ENCODE peak calls at places on chromosomes 16 and 17, in seven cellular contexts. Y is dorsolateral prefrontal cortex, F is HCT116, C is PC-9, M is AG04450, G is left ventricle myocardium inferior, D is cardiac muscle cell. X is an unnamed sample.

GRCh38 chr16:30183236-30183960 is at the start of gene CORO1A:
- DNase-seq in Y (peak; percentile 89), F (no peak), C (peak; percentile 61), M (peak; percentile 18), G (peak; percentile 86), D (peak; percentile 78), X (peak; percentile 49)

GRCh38 chr16:85810097-85810741 is 10.7 kb downstream of the COX4I1 start:
- DNase-seq in Y (no peak), F (no peak), C (no peak), M (no peak), G (no peak), D (no peak), X (no peak)

GRCh38 chr16:3726021-3726687 is 8.8 kb upstream of the TRAP1 start:
- DNase-seq in Y (no peak), F (no peak), C (no peak), M (no peak), G (no peak), D (no peak), X (no peak)

GRCh38 chr17:45273551-45273957 is 11.7 kb upstream of the SPATA32 start:
- DNase-seq in Y (no peak), F (no peak), C (no peak), M (no peak), G (no peak), D (no peak), X (no peak)

GRCh38 chr16:65745-66144 is 6.7 kb downstream of the RHBDF1 start:
- DNase-seq in Y (peak; percentile 88), F (peak; percentile 21), C (peak; percentile 52), M (no peak), G (peak; percentile 85), D (peak; percentile 82), X (peak; percentile 40)

GRCh38 chr16:15704545-15704987 is 54.5 kb downstream of the NDE1 start:
- DNase-seq in Y (peak; percentile 89), F (peak; percentile 39), C (no peak), M (peak; percentile 32), G (peak; percentile 69), D (peak; percentile 82), X (peak; percentile 9)

GRCh38 chr17:4584125-4584834 is at the start of gene SMTNL2:
- DNase-seq in Y (no peak), F (no peak), C (no peak), M (no peak), G (peak; percentile 80), D (peak; percentile 32), X (no peak)

GRCh38 chr17:33671493-33671892 is 378.4 kb upstream of the ASIC2 start:
- DNase-seq in Y (no peak), F (no peak), C (no peak), M (no peak), G (no peak), D (no peak), X (no peak)

GRCh38 chr17:73142763-73143395 is 21.9 kb upstream of the SSTR2 start:
- DNase-seq in Y (no peak), F (no peak), C (no peak), M (no peak), G (no peak), D (peak; percentile 57), X (no peak)

GRCh38 chr16:2977440-2977839 is 2.8 kb downstream of the PKMYT1 start:
- DNase-seq in Y (no peak), F (no peak), C (no peak), M (no peak), G (no peak), D (no peak), X (no peak)

GRCh38 chr16:57663917-57664661 is 4.0 kb upstream of the ADGRG3 start:
- DNase-seq in Y (no peak), F (no peak), C (no peak), M (no peak), G (no peak), D (no peak), X (no peak)

GRCh38 chr17:557371-557770 is 157.3 kb downstream of the VPS53 start:
- DNase-seq in Y (no peak), F (no peak), C (no peak), M (peak; percentile 10), G (no peak), D (no peak), X (peak; percentile 8)

GRCh38 chr17:44385287-44386181 is 3.9 kb downstream of the ITGA2B start:
- DNase-seq in Y (peak; percentile 58), F (peak; percentile 61), C (peak; percentile 57), M (peak; percentile 13), G (peak; percentile 83), D (peak; percentile 82), X (peak; percentile 9)

GRCh38 chr17:66337866-66338472 is 35.6 kb downstream of the PRKCA start:
- DNase-seq in Y (no peak), F (no peak), C (no peak), M (no peak), G (no peak), D (no peak), X (no peak)

GRCh38 chr16:9092282-9092962 is 978 bp downstream of the HAPSTR1 start:
- DNase-seq in Y (no peak), F (no peak), C (no peak), M (no peak), G (peak; percentile 63), D (no peak), X (no peak)

GRCh38 chr16:17070882-17071592 is 399.7 kb downstream of the XYLT1 start:
- DNase-seq in Y (peak; percentile 66), F (no peak), C (no peak), M (no peak), G (no peak), D (no peak), X (peak; percentile 87)

GRCh38 chr17:38564254-38564605 is 41.5 kb downstream of the SRCIN1 start:
- DNase-seq in Y (no peak), F (no peak), C (no peak), M (no peak), G (no peak), D (no peak), X (no peak)

GRCh38 chr17:60602385-60602742 is 2.4 kb downstream of the PPM1D start:
- DNase-seq in Y (no peak), F (no peak), C (no peak), M (no peak), G (no peak), D (peak; percentile 19), X (no peak)

GRCh38 chr17:27578718-27579085 is 52.3 kb upstream of the LGALS9 start:
- DNase-seq in Y (no peak), F (no peak), C (no peak), M (no peak), G (no peak), D (peak; percentile 49), X (no peak)

GRCh38 chr16:88456356-88457292 is 3.5 kb downstream of the ZFPM1 start:
- DNase-seq in Y (no peak), F (no peak), C (no peak), M (no peak), G (no peak), D (no peak), X (no peak)

GRCh38 chr17:16250635-16251034 is 33.6 kb downstream of the PIGL start:
- DNase-seq in Y (no peak), F (no peak), C (no peak), M (no peak), G (no peak), D (peak; percentile 63), X (no peak)

GRCh38 chr17:16255481-16255901 is 38.5 kb downstream of the PIGL start:
- DNase-seq in Y (peak; percentile 51), F (no peak), C (no peak), M (no peak), G (peak; percentile 59), D (peak; percentile 84), X (no peak)

GRCh38 chr17:16251556-16251955 is 34.5 kb downstream of the PIGL start:
- DNase-seq in Y (no peak), F (no peak), C (no peak), M (no peak), G (no peak), D (no peak), X (no peak)

GRCh38 chr17:16247589-16247984 is 30.6 kb downstream of the PIGL start:
- DNase-seq in Y (no peak), F (no peak), C (no peak), M (no peak), G (no peak), D (no peak), X (no peak)

GRCh38 chr17:16251043-16251442 is 34.0 kb downstream of the PIGL start:
- DNase-seq in Y (no peak), F (no peak), C (no peak), M (no peak), G (no peak), D (no peak), X (no peak)
- H3K27ac ChIP-seq in Y (no peak overlapping the region), F (no peak overlapping the region), C (peak overlapping the region; percentile 42), M (no peak overlapping the region), G (no peak overlapping the region), D (peak overlapping the region; percentile 39), X (no peak overlapping the region)

DNA sequence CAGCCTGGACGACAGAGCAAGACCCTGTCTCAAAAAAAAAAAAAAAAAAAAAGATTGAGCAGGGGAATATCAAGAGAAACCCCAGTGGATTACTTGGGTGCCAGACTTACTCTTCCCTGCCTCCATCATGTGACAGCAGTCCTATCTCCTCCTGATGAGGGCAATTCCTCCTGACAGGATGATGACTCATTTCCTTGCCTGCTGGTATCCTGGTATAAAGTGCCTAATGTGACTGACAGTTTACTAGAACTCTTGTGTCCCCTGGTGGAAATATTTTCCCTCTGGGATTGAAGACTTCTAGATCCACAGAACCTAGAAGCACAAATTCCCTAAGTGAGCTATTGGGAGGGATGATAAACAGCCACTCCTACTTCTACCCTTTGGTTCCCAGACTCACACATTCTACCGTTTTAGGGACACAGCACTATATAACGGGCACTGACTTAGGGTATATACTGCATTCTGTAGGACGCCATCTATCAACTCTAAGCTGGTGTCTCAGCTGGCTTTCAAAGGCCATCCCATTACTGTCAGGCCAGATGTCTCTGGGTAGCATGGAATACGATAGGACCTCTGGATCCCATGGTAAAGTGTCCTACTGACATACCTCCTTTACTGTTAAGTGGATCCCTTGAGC is 114.6 kb upstream of the MED13 start:
- DNase-seq in Y (no peak), F (peak; percentile 88), C (peak; percentile 83), M (no peak), G (no peak), D (peak; percentile 43), X (peak; percentile 91)
- H3K27ac ChIP-seq in Y (no peak overlapping the region), F (peak overlapping the region; percentile 9), C (peak overlapping the region; percentile 65), M (no peak overlapping the region), G (no peak overlapping the region), D (no peak overlapping the region), X (peak overlapping the region; percentile 14)

GRCh38 chr16:23595246-23595950 is 718 bp downstream of the NDUFAB1 start:
- DNase-seq in Y (no peak), F (no peak), C (no peak), M (no peak), G (no peak), D (peak; percentile 6), X (no peak)
- H3K27ac ChIP-seq in Y (peak overlapping the region; percentile 87), F (peak overlapping the region; percentile 77), C (peak overlapping the region; percentile 22), M (no peak overlapping the region), G (peak overlapping the region; percentile 95), D (peak overlapping the region; percentile 83), X (peak overlapping the region; percentile 71)

DNA sequence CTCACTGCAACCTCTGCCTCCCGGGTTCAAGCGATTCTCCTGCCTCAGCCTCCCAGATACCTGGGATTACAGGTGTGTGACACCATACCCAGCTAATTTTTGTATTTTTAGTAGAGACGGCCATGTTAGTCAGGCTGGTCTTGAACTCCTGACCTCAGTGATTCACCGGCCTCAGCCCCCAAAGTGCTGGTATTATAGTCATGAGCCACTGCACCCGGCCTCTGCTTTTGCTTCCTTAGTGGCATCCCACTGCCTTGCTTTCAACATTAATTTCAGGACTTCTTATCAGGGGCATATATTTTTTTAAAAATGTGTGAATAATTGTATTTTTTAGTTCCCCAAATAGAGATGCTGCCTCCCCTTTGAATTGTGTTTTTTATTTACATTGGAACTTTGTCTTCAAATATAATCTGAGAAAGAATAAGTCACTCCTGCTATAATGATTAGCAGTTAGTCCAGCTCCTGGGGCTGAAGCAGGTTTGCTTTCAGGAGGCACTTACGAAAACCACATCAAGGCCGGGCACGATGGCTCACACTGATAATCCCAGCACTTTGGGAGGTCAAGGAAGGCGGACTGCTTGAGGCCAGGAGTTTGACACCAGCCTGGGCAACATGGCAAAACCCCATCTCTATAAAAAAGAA is 98.9 kb downstream of the SYCE1L start:
- DNase-seq in Y (no peak), F (no peak), C (peak; percentile 55), M (no peak), G (no peak), D (peak; percentile 28), X (no peak)
- H3K27ac ChIP-seq in Y (no peak overlapping the region), F (no peak overlapping the region), C (peak overlapping the region; percentile 67), M (no peak overlapping the region), G (no peak overlapping the region), D (no peak overlapping the region), X (no peak overlapping the region)

X was measured in foreskin keratinocyte.